ENCODE peak calls at places on chromosomes 3 and 15, in seven cellular contexts. R is activated naive CD4-positive, alpha-beta T cell; Y is NCI-H2171 treated with DMSO at 0.1 percent for 48 hours; M is mammary epithelial cell; H is stimulated activated naive B cell treated with anti-CD40 and anti-IgM and Interleukin-4, amounts not matched to agents 10 μg/mL and 1 μg/mL and 100 μg/mL, for 72 hours; L is Ammon's horn; W is Caki2. T is an unnamed sample.

GRCh38 chr3:169260296-169260695 is 403.2 kb downstream of the MECOM start:
- DNase-seq in R (no peak), Y (peak; percentile 41), M (no peak), H (no peak), L (no peak), W (no peak), T (no peak)

GRCh38 chr3:10546887-10547286 is 41.5 kb upstream of the ATP2B2 start:
- DNase-seq in R (no peak), Y (no peak), M (no peak), H (no peak), L (no peak), W (no peak), T (no peak)

GRCh38 chr3:48518755-48519154 is 14.8 kb upstream of the SHISA5 start:
- DNase-seq in R (no peak), Y (no peak), M (no peak), H (no peak), L (no peak), W (no peak), T (no peak)

GRCh38 chr15:25176616-25176923 is 221.8 kb downstream of the SNRPN start:
- DNase-seq in R (no peak), Y (no peak), M (no peak), H (no peak), L (no peak), W (no peak), T (no peak)

GRCh38 chr3:79167651-79168416 is 600.0 kb downstream of the ROBO1 start:
- DNase-seq in R (no peak), Y (no peak), M (peak; percentile 25), H (no peak), L (no peak), W (peak; percentile 27), T (no peak)

GRCh38 chr3:128432898-128433629 is 33.6 kb downstream of the DNAJB8 start:
- DNase-seq in R (no peak), Y (peak; percentile 19), M (no peak), H (no peak), L (no peak), W (no peak), T (no peak)

GRCh38 chr3:186365202-186365974 is 3.4 kb upstream of the DGKG start:
- DNase-seq in R (no peak), Y (no peak), M (peak; percentile 19), H (no peak), L (peak; percentile 81), W (no peak), T (no peak)

GRCh38 chr3:122964844-122965243 is 62.7 kb downstream of the SEMA5B start:
- DNase-seq in R (no peak), Y (peak; percentile 71), M (no peak), H (no peak), L (no peak), W (no peak), T (no peak)

GRCh38 chr3:128348805-128349531 is 117.7 kb downstream of the DNAJB8 start:
- DNase-seq in R (no peak), Y (peak; percentile 41), M (no peak), H (peak; percentile 5), L (no peak), W (no peak), T (no peak)

GRCh38 chr3:117734431-117734830 is 1024.9 kb downstream of the TUSC7 start:
- DNase-seq in R (no peak), Y (no peak), M (no peak), H (no peak), L (no peak), W (peak; percentile 60), T (no peak)

GRCh38 chr3:72899349-72899765 is 11.5 kb downstream of the GXYLT2 start:
- DNase-seq in R (no peak), Y (no peak), M (no peak), H (no peak), L (no peak), W (no peak), T (no peak)

GRCh38 chr3:108357042-108357441 is 60.7 kb downstream of the HHLA2 start:
- DNase-seq in R (no peak), Y (no peak), M (no peak), H (no peak), L (no peak), W (no peak), T (no peak)

GRCh38 chr15:74315626-74316025 is 51.8 kb downstream of the CYP11A1 start:
- DNase-seq in R (no peak), Y (no peak), M (no peak), H (peak; percentile 20), L (no peak), W (no peak), T (no peak)

GRCh38 chr15:34616613-34617012 is 33.2 kb upstream of the GOLGA8B start:
- DNase-seq in R (no peak), Y (peak; percentile 48), M (peak; percentile 58), H (no peak), L (peak; percentile 59), W (no peak), T (no peak)